ENCODE peak calls at places on chromosome 7, in ten cellular contexts. M is GM12878, P is fibroblast of lung, K is cardiac fibroblast, H is tibial artery, W is PC-9, X is colonic mucosa, R is cardiac muscle cell, Y is AG09309, G is upper lobe of left lung. Q is an unnamed sample.

GRCh38 chr7:27237735-27238334 is 4.8 kb upstream of the EVX1 start:
- DNase-seq in M (no peak), P (no peak), K (peak; percentile 14), H (no peak), W (no peak), X (no peak), R (no peak), Y (peak; percentile 59), G (no peak), Q (peak; percentile 43)

GRCh38 chr7:55148571-55148970 is 129.8 kb downstream of the EGFR start:
- DNase-seq in M (no peak), P (no peak), K (no peak), H (no peak), W (no peak), X (peak; percentile 38), R (no peak), Y (no peak), G (no peak), Q (peak; percentile 34)

GRCh38 chr7:40437498-40437897 is 302.7 kb downstream of the SUGCT start:
- DNase-seq in M (no peak), P (peak; percentile 83), K (peak; percentile 98), H (no peak), W (peak; percentile 56), X (no peak), R (no peak), Y (peak; percentile 89), G (no peak), Q (peak; percentile 94)

GRCh38 chr7:44162179-44162578 is 21.0 kb upstream of the MYL7 start:
- DNase-seq in M (no peak), P (peak; percentile 28), K (no peak), H (no peak), W (no peak), X (no peak), R (no peak), Y (no peak), G (no peak), Q (peak; percentile 59)

GRCh38 chr7:79608005-79608404 is 154.5 kb upstream of the MAGI2 start:
- DNase-seq in M (no peak), P (no peak), K (no peak), H (no peak), W (no peak), X (no peak), R (no peak), Y (no peak), G (no peak), Q (no peak)

GRCh38 chr7:134462337-134462925 is 3.5 kb upstream of the AKR1B1 start:
- DNase-seq in M (no peak), P (peak; percentile 82), K (peak; percentile 89), H (no peak), W (no peak), X (no peak), R (no peak), Y (no peak), G (no peak), Q (peak; percentile 81)

GRCh38 chr7:102264367-102264891 is 22.2 kb upstream of the SH2B2 start:
- DNase-seq in M (no peak), P (peak; percentile 9), K (peak; percentile 45), H (no peak), W (no peak), X (no peak), R (no peak), Y (no peak), G (no peak), Q (no peak)

GRCh38 chr7:70322786-70323185 is 724.5 kb downstream of the AUTS2 start:
- DNase-seq in M (no peak), P (no peak), K (no peak), H (no peak), W (no peak), X (no peak), R (no peak), Y (no peak), G (no peak), Q (no peak)

GRCh38 chr7:138021889-138022288 is 20.0 kb upstream of the CREB3L2 start:
- DNase-seq in M (no peak), P (no peak), K (no peak), H (no peak), W (no peak), X (no peak), R (no peak), Y (no peak), G (no peak), Q (no peak)

GRCh38 chr7:2968176-2968575 is 75.5 kb downstream of the CARD11 start:
- DNase-seq in M (no peak), P (no peak), K (no peak), H (no peak), W (no peak), X (no peak), R (no peak), Y (no peak), G (no peak), Q (no peak)

GRCh38 chr7:99372275-99373085 is 2.0 kb upstream of the ARPC1B start:
- DNase-seq in M (no peak), P (peak; percentile 29), K (no peak), H (no peak), W (peak; percentile 84), X (peak; percentile 63), R (peak; percentile 87), Y (no peak), G (no peak), Q (peak; percentile 41)

GRCh38 chr7:44217852-44218402 is 17.1 kb downstream of the YKT6 start:
- DNase-seq in M (no peak), P (no peak), K (no peak), H (no peak), W (no peak), X (no peak), R (no peak), Y (no peak), G (peak; percentile 66), Q (no peak)

GRCh38 chr7:123797673-123798526 is 47.1 kb upstream of the HYAL4 start:
- DNase-seq in M (no peak), P (peak; percentile 94), K (peak; percentile 86), H (no peak), W (peak; percentile 45), X (no peak), R (peak; percentile 60), Y (peak; percentile 45), G (no peak), Q (peak; percentile 68)

GRCh38 chr7:120583835-120584586 is 273.9 kb downstream of the TSPAN12 start:
- DNase-seq in M (no peak), P (peak; percentile 26), K (peak; percentile 76), H (no peak), W (peak; percentile 69), X (no peak), R (no peak), Y (no peak), G (no peak), Q (peak; percentile 57)

DNA sequence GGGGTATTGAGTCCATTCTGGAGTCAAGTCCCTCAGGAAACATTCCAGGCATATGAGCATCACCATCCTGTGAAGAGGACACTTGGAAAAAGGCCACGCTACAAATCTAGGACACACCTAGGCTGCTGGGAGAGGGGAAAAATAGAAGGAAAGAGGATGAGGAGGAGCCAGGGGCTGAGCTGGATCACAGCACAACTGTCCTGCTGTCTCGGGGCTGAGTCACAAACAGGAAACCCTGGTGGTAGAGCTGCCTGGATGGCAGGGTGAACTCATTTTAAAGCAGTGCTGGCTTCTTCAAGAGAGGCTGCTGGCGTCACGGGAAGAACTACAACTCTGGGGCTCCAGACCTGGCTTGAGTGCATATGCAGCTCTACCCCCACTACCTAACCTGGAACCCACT is 151.5 kb downstream of the RNF216 start:
- DNase-seq in M (no peak), P (peak; percentile 68), K (peak; percentile 86), H (no peak), W (peak; percentile 72), X (no peak), R (no peak), Y (no peak), G (no peak), Q (peak; percentile 66)
- TF ChIP-seq CTCF in M (no peak), P (no peak), K (peak; percentile 19), H (no peak), W (no peak), X (no peak), R (no peak), Y (no peak), G (no peak), Q (no peak)

DNA sequence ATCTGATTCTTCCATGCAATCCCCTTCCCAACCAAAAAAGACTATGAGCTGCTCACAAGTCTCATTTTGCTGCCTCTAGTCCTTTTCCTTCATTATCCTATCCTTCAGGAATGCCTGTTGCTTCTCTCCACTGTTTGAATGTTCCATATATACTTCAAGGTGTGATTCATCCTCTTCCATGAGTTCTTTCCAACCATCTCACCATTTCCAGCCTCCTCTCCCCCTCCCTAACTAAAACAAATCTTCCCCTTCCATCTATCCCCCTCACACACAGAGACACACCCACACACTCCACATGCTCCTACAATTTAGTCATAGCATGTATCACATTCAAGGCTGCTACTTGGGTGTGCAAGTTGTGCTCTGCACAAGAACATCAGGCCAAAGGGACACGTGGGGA is 254.3 kb downstream of the DYNC1I1 start:
- DNase-seq in M (no peak), P (peak; percentile 7), K (no peak), H (no peak), W (no peak), X (no peak), R (no peak), Y (peak; percentile 4), G (no peak), Q (peak; percentile 16)
- H3K4me3 ChIP-seq in M (no peak overlapping the region), P (no peak overlapping the region), K (no peak overlapping the region), H (no peak overlapping the region), W (no peak overlapping the region), X (no peak overlapping the region), R (no peak overlapping the region), Y (no peak overlapping the region), G (no peak overlapping the region), Q (no peak overlapping the region)

GRCh38 chr7:19491821-19492452 is 216.9 kb downstream of the POLR1F start:
- DNase-seq in M (no peak), P (peak; percentile 65), K (peak; percentile 75), H (no peak), W (no peak), X (no peak), R (peak; percentile 11), Y (peak; percentile 21), G (no peak), Q (peak; percentile 20)
- TF ChIP-seq CTCF in M (peak; percentile 43), P (peak; percentile 36), K (peak; percentile 63), H (peak; percentile 46), W (peak; percentile 88), X (no peak), R (peak; percentile 59), Y (peak; percentile 57), G (no peak), Q (peak; percentile 47)

DNA sequence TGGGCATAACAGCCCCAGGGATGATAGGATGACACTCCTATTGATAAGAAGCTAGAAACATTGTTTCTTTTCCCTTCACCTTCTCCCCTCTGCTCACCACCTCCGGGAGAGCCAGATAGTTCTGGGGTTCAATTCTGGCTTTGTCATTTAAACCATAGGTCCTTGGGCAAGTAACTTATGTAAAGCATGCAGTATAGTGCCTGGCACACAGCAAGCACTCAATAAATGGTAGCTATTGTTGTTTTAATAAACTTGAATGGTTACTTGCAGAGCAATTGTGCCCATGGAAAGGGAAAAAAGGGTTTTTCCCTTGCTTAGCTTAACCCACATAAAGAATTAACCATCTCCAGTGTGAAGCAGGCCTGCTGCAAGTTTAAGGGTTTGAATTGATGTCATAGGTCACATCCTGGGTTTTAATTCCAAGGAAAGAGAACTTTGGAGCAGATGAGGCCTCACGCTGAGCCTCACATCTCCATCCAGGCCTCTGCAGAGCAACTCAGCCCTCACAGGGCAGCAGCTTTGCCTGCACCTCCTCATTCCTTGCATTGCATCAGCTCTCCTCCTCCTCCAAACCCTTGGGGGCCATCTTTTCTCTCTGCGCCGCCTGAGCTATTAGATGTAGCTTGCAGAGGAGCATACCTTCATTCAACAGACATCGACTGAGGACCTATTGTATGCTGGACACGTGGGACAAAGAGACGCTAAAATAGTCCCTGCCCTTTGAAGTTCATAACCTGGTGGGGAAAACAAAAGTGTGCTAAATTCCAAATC is 22.9 kb downstream of the ZNF775 start:
- DNase-seq in M (no peak), P (no peak), K (no peak), H (no peak), W (no peak), X (no peak), R (no peak), Y (no peak), G (no peak), Q (peak; percentile 41)
- H3K4me3 ChIP-seq in M (no peak overlapping the region), P (no peak overlapping the region), K (no peak overlapping the region), H (no peak overlapping the region), W (no peak overlapping the region), X (no peak overlapping the region), R (no peak overlapping the region), Y (no peak overlapping the region), G (no peak overlapping the region), Q (no peak overlapping the region)